ENCODE peak calls at places on chromosome 1, in four cellular contexts. Y is stimulated activated naive B cell treated with anti-CD40 and anti-IgM and Interleukin-4, amounts not matched to agents 10 μg/mL and 1 μg/mL and 100 μg/mL, for 72 hours; Z is activated naive CD4-positive, alpha-beta T cell treated with anti-CD3 and anti-CD28 coated beads for 36 hours; N is foreskin fibroblast. Q is an unnamed sample.

GRCh38 chr1:36609241-36610027 is 126.7 kb upstream of the CSF3R start:
- DNase-seq in Z (peak), N (peak), Y (peak), Q (peak)

GRCh38 chr1:24964811-24965570 is 34.9 kb upstream of the RUNX3 start:
- DNase-seq in N (no peak), Z (peak), Y (peak), Q (peak)

GRCh38 chr1:156657161-156657970 is 15.4 kb downstream of the BCAN start:
- DNase-seq in Y (peak), Z (peak), N (peak), Q (peak)

GRCh38 chr1:207031016-207031415 is 1.5 kb downstream of the C1orf116 start:
- DNase-seq in Z (no peak), N (no peak), Y (no peak), Q (no peak)

GRCh38 chr1:204152310-204153044 is 633 bp upstream of the ETNK2 start:
- DNase-seq in Z (no peak), Y (no peak), N (no peak), Q (no peak)

GRCh38 chr1:98402860-98403259 is 258.7 kb upstream of the SNX7 start:
- DNase-seq in N (no peak), Z (no peak), Y (no peak), Q (no peak)

GRCh38 chr1:1618396-1619068 is 3.2 kb downstream of the MIB2 start:
- DNase-seq in Y (no peak), Z (no peak), N (no peak), Q (no peak)

GRCh38 chr1:50992532-50993318 is 22.7 kb downstream of the CDKN2C start:
- DNase-seq in Y (no peak), N (no peak), Z (no peak), Q (no peak)

GRCh38 chr1:229661022-229661877 is 35.2 kb downstream of the URB2 start:
- DNase-seq in Y (peak), Z (peak), N (peak), Q (peak)